ENCODE peak calls at places on chromosomes 3 and 15, in eight cellular contexts. V is CD14-positive monocyte, N is lower lobe of right lung, M is thoracic aorta, D is left lung, L is retina, I is iPS DF 19.7, K is IMR-90. T is an unnamed sample.
A peak's percentile ranks its signal among the peaks of the same experiment; 100 is the strongest.

GRCh38 chr3:124686028-124686670 is 44.1 kb upstream of the UMPS start:
- DNase-seq in V (no peak), N (no peak), M (no peak), D (no peak), L (no peak), I (no peak), K (peak; percentile 22), T (no peak)

GRCh38 chr3:32817195-32817560 is 619 bp upstream of the TRIM71 start:
- DNase-seq in V (no peak), N (no peak), M (no peak), D (no peak), L (no peak), I (no peak), K (no peak), T (no peak)

GRCh38 chr3:184234224-184234623 is 4.8 kb downstream of the VWA5B2 start:
- DNase-seq in V (no peak), N (peak; percentile 71), M (no peak), D (peak; percentile 85), L (no peak), I (no peak), K (peak; percentile 83), T (no peak)

GRCh38 chr3:186922224-186922623 is 8.1 kb upstream of the ST6GAL1 start:
- DNase-seq in V (no peak), N (no peak), M (no peak), D (no peak), L (no peak), I (no peak), K (no peak), T (no peak)

GRCh38 chr15:79168922-79169322 is 78.3 kb upstream of the RASGRF1 start:
- DNase-seq in V (no peak), N (no peak), M (no peak), D (no peak), L (peak; percentile 70), I (peak; percentile 54), K (no peak), T (no peak)

GRCh38 chr15:33149919-33150318 is 44.6 kb downstream of the FMN1 start:
- DNase-seq in V (no peak), N (no peak), M (no peak), D (no peak), L (no peak), I (no peak), K (peak; percentile 30), T (no peak)

GRCh38 chr3:37129871-37130270 is 44.5 kb downstream of the LRRFIP2 start:
- DNase-seq in V (no peak), N (no peak), M (no peak), D (no peak), L (no peak), I (no peak), K (peak; percentile 71), T (no peak)

GRCh38 chr15:29018406-29018805 is 132.6 kb downstream of the APBA2 start:
- DNase-seq in V (no peak), N (no peak), M (no peak), D (no peak), L (no peak), I (peak; percentile 48), K (no peak), T (no peak)

GRCh38 chr3:124174463-124174862 is 182.5 kb upstream of the ROPN1 start:
- DNase-seq in V (no peak), N (no peak), M (no peak), D (no peak), L (peak; percentile 36), I (no peak), K (no peak), T (no peak)

GRCh38 chr3:122929576-122930365 is 97.8 kb downstream of the SEMA5B start:
- DNase-seq in V (no peak), N (no peak), M (no peak), D (no peak), L (peak; percentile 60), I (no peak), K (no peak), T (no peak)

GRCh38 chr3:158352551-158352950 is 218.4 kb upstream of the MLF1 start:
- DNase-seq in V (no peak), N (no peak), M (no peak), D (no peak), L (no peak), I (no peak), K (no peak), T (no peak)

GRCh38 chr3:88810455-88810854 is 297.0 kb upstream of the EPHA3 start:
- DNase-seq in V (no peak), N (no peak), M (no peak), D (no peak), L (no peak), I (no peak), K (peak; percentile 60), T (no peak)

GRCh38 chr15:57610130-57610529 is 18.4 kb downstream of the MYZAP start:
- DNase-seq in V (no peak), N (no peak), M (no peak), D (no peak), L (no peak), I (no peak), K (peak; percentile 50), T (peak; percentile 83)

GRCh38 chr3:133531981-133532380 is 41.5 kb upstream of the CDV3 start:
- DNase-seq in V (no peak), N (no peak), M (no peak), D (no peak), L (no peak), I (no peak), K (peak; percentile 96), T (no peak)

T was measured in Right ventricle myocardium inferior.